ENCODE peak calls at places on chromosome 9, in five cellular contexts. One of them, this sample, is unnamed.

GRCh38 chr9:131707677-131708612 is 31.9 kb downstream of the RAPGEF1 start:
- DNase-seq in activated CD4-positive, alpha-beta T cell treated with anti-CD3 and anti-CD28 coated beads, Interleukin-2, amount 50 U/mL, for 1 hour: no peak
- DNase-seq in gastrocnemius medialis: peak; percentile 76
- DNase-seq in anterior cingulate cortex: no peak
- DNase-seq in left ventricle myocardium superior: peak; percentile 86
- DNase-seq in this sample: no peak

GRCh38 chr9:15033316-15033715 is 123.1 kb upstream of the FREM1 start:
- DNase-seq in activated CD4-positive, alpha-beta T cell treated with anti-CD3 and anti-CD28 coated beads, Interleukin-2, amount 50 U/mL, for 1 hour: no peak
- DNase-seq in gastrocnemius medialis: no peak
- DNase-seq in anterior cingulate cortex: no peak
- DNase-seq in left ventricle myocardium superior: no peak
- DNase-seq in this sample: no peak

GRCh38 chr9:136051568-136052432 is 43.3 kb downstream of the NACC2 start:
- DNase-seq in activated CD4-positive, alpha-beta T cell treated with anti-CD3 and anti-CD28 coated beads, Interleukin-2, amount 50 U/mL, for 1 hour: peak; percentile 17
- DNase-seq in gastrocnemius medialis: no peak
- DNase-seq in anterior cingulate cortex: peak; percentile 75
- DNase-seq in left ventricle myocardium superior: peak; percentile 67
- DNase-seq in this sample: no peak

GRCh38 chr9:136311433-136312375 is 7.8 kb upstream of the CCDC187 start:
- DNase-seq in activated CD4-positive, alpha-beta T cell treated with anti-CD3 and anti-CD28 coated beads, Interleukin-2, amount 50 U/mL, for 1 hour: no peak
- DNase-seq in gastrocnemius medialis: no peak
- DNase-seq in anterior cingulate cortex: no peak
- DNase-seq in left ventricle myocardium superior: peak; percentile 26
- DNase-seq in this sample: no peak

GRCh38 chr9:114207034-114207815 is 51.9 kb downstream of the COL27A1 start:
- DNase-seq in activated CD4-positive, alpha-beta T cell treated with anti-CD3 and anti-CD28 coated beads, Interleukin-2, amount 50 U/mL, for 1 hour: no peak
- DNase-seq in gastrocnemius medialis: peak; percentile 95
- DNase-seq in anterior cingulate cortex: no peak
- DNase-seq in left ventricle myocardium superior: peak; percentile 86
- DNase-seq in this sample: no peak

GRCh38 chr9:4604678-4605095 is 57.4 kb upstream of the PLPP6 start:
- DNase-seq in activated CD4-positive, alpha-beta T cell treated with anti-CD3 and anti-CD28 coated beads, Interleukin-2, amount 50 U/mL, for 1 hour: peak; percentile 57
- DNase-seq in gastrocnemius medialis: peak; percentile 21
- DNase-seq in anterior cingulate cortex: peak; percentile 3
- DNase-seq in left ventricle myocardium superior: no peak
- DNase-seq in this sample: peak; percentile 54

GRCh38 chr9:129370770-129371169 is 192.7 kb upstream of the IER5L start:
- DNase-seq in activated CD4-positive, alpha-beta T cell treated with anti-CD3 and anti-CD28 coated beads, Interleukin-2, amount 50 U/mL, for 1 hour: no peak
- DNase-seq in gastrocnemius medialis: no peak
- DNase-seq in anterior cingulate cortex: no peak
- DNase-seq in left ventricle myocardium superior: no peak
- DNase-seq in this sample: no peak

GRCh38 chr9:27856748-27857147 is 283.5 kb upstream of the C9orf72 start:
- DNase-seq in activated CD4-positive, alpha-beta T cell treated with anti-CD3 and anti-CD28 coated beads, Interleukin-2, amount 50 U/mL, for 1 hour: no peak
- DNase-seq in gastrocnemius medialis: no peak
- DNase-seq in anterior cingulate cortex: no peak
- DNase-seq in left ventricle myocardium superior: no peak
- DNase-seq in this sample: no peak

GRCh38 chr9:33942471-33943083 is 106.1 kb downstream of the UBAP2 start:
- DNase-seq in activated CD4-positive, alpha-beta T cell treated with anti-CD3 and anti-CD28 coated beads, Interleukin-2, amount 50 U/mL, for 1 hour: no peak
- DNase-seq in gastrocnemius medialis: no peak
- DNase-seq in anterior cingulate cortex: no peak
- DNase-seq in left ventricle myocardium superior: no peak
- DNase-seq in this sample: no peak

GRCh38 chr9:134981829-134982228 is 64.1 kb upstream of the FCN1 start:
- DNase-seq in activated CD4-positive, alpha-beta T cell treated with anti-CD3 and anti-CD28 coated beads, Interleukin-2, amount 50 U/mL, for 1 hour: no peak
- DNase-seq in gastrocnemius medialis: no peak
- DNase-seq in anterior cingulate cortex: no peak
- DNase-seq in left ventricle myocardium superior: no peak
- DNase-seq in this sample: no peak

GRCh38 chr9:33813712-33814641 is 3.0 kb upstream of the UBE2R2 start:
- DNase-seq in activated CD4-positive, alpha-beta T cell treated with anti-CD3 and anti-CD28 coated beads, Interleukin-2, amount 50 U/mL, for 1 hour: no peak
- DNase-seq in gastrocnemius medialis: no peak
- DNase-seq in anterior cingulate cortex: no peak
- DNase-seq in left ventricle myocardium superior: no peak
- DNase-seq in this sample: no peak

GRCh38 chr9:112558476-112558875 is 71.8 kb downstream of the KIAA1958 start:
- DNase-seq in activated CD4-positive, alpha-beta T cell treated with anti-CD3 and anti-CD28 coated beads, Interleukin-2, amount 50 U/mL, for 1 hour: no peak
- DNase-seq in gastrocnemius medialis: no peak
- DNase-seq in anterior cingulate cortex: no peak
- DNase-seq in left ventricle myocardium superior: no peak
- DNase-seq in this sample: no peak

GRCh38 chr9:121998513-121999049 is 94.5 kb downstream of the TTLL11 start:
- DNase-seq in activated CD4-positive, alpha-beta T cell treated with anti-CD3 and anti-CD28 coated beads, Interleukin-2, amount 50 U/mL, for 1 hour: no peak
- DNase-seq in gastrocnemius medialis: no peak
- DNase-seq in anterior cingulate cortex: no peak
- DNase-seq in left ventricle myocardium superior: no peak
- DNase-seq in this sample: no peak